ENCODE peak calls at places on chromosomes 11 and 22, in eight cellular contexts. One of them, this sample, is unnamed.

GRCh38 chr11:19344661-19345518 is 104.1 kb upstream of the E2F8 start:
- DNase-seq in lung: no peak
- DNase-seq in neural crest cell: peak
- DNase-seq in stomach: peak
- DNase-seq in type B pancreatic cell: peak
- DNase-seq in colonic mucosa: peak
- DNase-seq in GM12865: peak
- DNase-seq in astrocyte: no peak
- DNase-seq in this sample: no peak

GRCh38 chr22:44130076-44130711 is 50.5 kb upstream of the PARVG start:
- DNase-seq in type B pancreatic cell: no peak
- DNase-seq in stomach: no peak
- DNase-seq in neural crest cell: no peak
- DNase-seq in colonic mucosa: no peak
- DNase-seq in GM12865: no peak
- DNase-seq in astrocyte: no peak
- DNase-seq in lung: no peak
- DNase-seq in this sample: no peak

GRCh38 chr22:16957781-16958180 is 50.2 kb downstream of the GAB4 start:
- DNase-seq in astrocyte: no peak
- DNase-seq in stomach: no peak
- DNase-seq in type B pancreatic cell: no peak
- DNase-seq in colonic mucosa: no peak
- DNase-seq in lung: no peak
- DNase-seq in GM12865: no peak
- DNase-seq in neural crest cell: no peak
- DNase-seq in this sample: peak

GRCh38 chr11:57901756-57902155 is 121.9 kb upstream of the OR9Q1 start:
- DNase-seq in stomach: no peak
- DNase-seq in neural crest cell: no peak
- DNase-seq in lung: no peak
- DNase-seq in GM12865: no peak
- DNase-seq in astrocyte: no peak
- DNase-seq in type B pancreatic cell: no peak
- DNase-seq in colonic mucosa: no peak
- DNase-seq in this sample: no peak

GRCh38 chr11:69529001-69529400 is 47.5 kb downstream of the LINC01488 start:
- DNase-seq in astrocyte: no peak
- DNase-seq in GM12865: no peak
- DNase-seq in neural crest cell: no peak
- DNase-seq in lung: no peak
- DNase-seq in type B pancreatic cell: no peak
- DNase-seq in colonic mucosa: no peak
- DNase-seq in stomach: no peak
- DNase-seq in this sample: no peak

GRCh38 chr11:119722281-119722794 is 6.7 kb downstream of the NECTIN1 start:
- DNase-seq in type B pancreatic cell: no peak
- DNase-seq in astrocyte: no peak
- DNase-seq in colonic mucosa: peak
- DNase-seq in stomach: peak
- DNase-seq in neural crest cell: no peak
- DNase-seq in GM12865: peak
- DNase-seq in lung: no peak
- DNase-seq in this sample: no peak

GRCh38 chr11:10550988-10551657 is 10.1 kb upstream of the RNF141 start:
- DNase-seq in colonic mucosa: no peak
- DNase-seq in neural crest cell: no peak
- DNase-seq in type B pancreatic cell: no peak
- DNase-seq in stomach: no peak
- DNase-seq in lung: no peak
- DNase-seq in astrocyte: no peak
- DNase-seq in GM12865: no peak
- DNase-seq in this sample: no peak

GRCh38 chr22:21816787-21817496 is 50.5 kb downstream of the MAPK1 start:
- DNase-seq in astrocyte: peak
- DNase-seq in neural crest cell: no peak
- DNase-seq in GM12865: peak
- DNase-seq in stomach: no peak
- DNase-seq in lung: no peak
- DNase-seq in type B pancreatic cell: no peak
- DNase-seq in colonic mucosa: peak
- DNase-seq in this sample: no peak

GRCh38 chr22:27764722-27765236 is 36.8 kb downstream of the MN1 start:
- DNase-seq in astrocyte: no peak
- DNase-seq in lung: no peak
- DNase-seq in colonic mucosa: no peak
- DNase-seq in GM12865: no peak
- DNase-seq in stomach: no peak
- DNase-seq in type B pancreatic cell: no peak
- DNase-seq in neural crest cell: no peak
- DNase-seq in this sample: no peak

GRCh38 chr22:27757928-27758525 is 43.5 kb downstream of the MN1 start:
- DNase-seq in type B pancreatic cell: no peak
- DNase-seq in astrocyte: no peak
- DNase-seq in stomach: no peak
- DNase-seq in colonic mucosa: no peak
- DNase-seq in lung: no peak
- DNase-seq in neural crest cell: no peak
- DNase-seq in GM12865: no peak
- DNase-seq in this sample: no peak

GRCh38 chr22:27761652-27762051 is 39.9 kb downstream of the MN1 start:
- DNase-seq in lung: no peak
- DNase-seq in colonic mucosa: no peak
- DNase-seq in GM12865: no peak
- DNase-seq in type B pancreatic cell: no peak
- DNase-seq in astrocyte: no peak
- DNase-seq in neural crest cell: no peak
- DNase-seq in stomach: no peak
- DNase-seq in this sample: no peak

GRCh38 chr22:27760474-27760873 is 41.1 kb downstream of the MN1 start:
- DNase-seq in astrocyte: no peak
- DNase-seq in neural crest cell: no peak
- DNase-seq in GM12865: no peak
- DNase-seq in colonic mucosa: no peak
- DNase-seq in lung: no peak
- DNase-seq in stomach: no peak
- DNase-seq in type B pancreatic cell: no peak
- DNase-seq in this sample: no peak

DNA sequence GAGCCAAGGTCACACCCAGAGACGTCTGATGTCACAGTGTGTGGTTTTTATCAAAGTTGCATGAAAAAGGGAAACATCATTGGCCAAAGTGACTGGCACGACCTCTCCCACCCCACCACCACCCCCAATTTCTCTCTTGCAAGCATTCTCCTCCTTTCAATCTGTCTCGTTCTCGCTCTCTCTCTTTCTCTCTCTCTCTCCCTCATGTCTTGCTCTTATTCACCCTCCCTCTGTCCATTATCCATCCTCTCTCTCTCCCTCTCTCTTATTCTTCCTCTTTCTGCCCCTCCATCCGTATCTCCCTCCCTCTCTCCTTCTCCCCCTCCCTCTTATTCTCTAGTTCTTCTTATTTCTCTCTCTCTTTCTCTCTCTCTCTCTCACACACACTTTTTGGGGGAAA is 40.5 kb downstream of the MN1 start:
- DNase-seq in lung: no peak
- DNase-seq in astrocyte: no peak
- DNase-seq in colonic mucosa: no peak
- DNase-seq in stomach: no peak
- DNase-seq in neural crest cell: no peak
- DNase-seq in type B pancreatic cell: no peak
- DNase-seq in GM12865: no peak
- DNase-seq in this sample: no peak
- TF ChIP-seq CTCF in lung: no peak
- TF ChIP-seq CTCF in astrocyte: no peak
- TF ChIP-seq CTCF in colonic mucosa: no peak
- TF ChIP-seq CTCF in stomach: no peak
- TF ChIP-seq CTCF in neural crest cell: no peak
- TF ChIP-seq CTCF in type B pancreatic cell: no peak
- TF ChIP-seq CTCF in GM12865: no peak
- TF ChIP-seq CTCF in this sample: no peak

GRCh38 chr22:37782340-37783168 is 25.2 kb upstream of the GCAT start:
- DNase-seq in lung: no peak
- DNase-seq in stomach: no peak
- DNase-seq in colonic mucosa: peak
- DNase-seq in astrocyte: peak
- DNase-seq in type B pancreatic cell: no peak
- DNase-seq in neural crest cell: no peak
- DNase-seq in GM12865: no peak
- DNase-seq in this sample: no peak

GRCh38 chr22:37778370-37779009 is 29.2 kb upstream of the GCAT start:
- DNase-seq in colonic mucosa: no peak
- DNase-seq in astrocyte: no peak
- DNase-seq in GM12865: no peak
- DNase-seq in lung: no peak
- DNase-seq in neural crest cell: no peak
- DNase-seq in stomach: no peak
- DNase-seq in type B pancreatic cell: no peak
- DNase-seq in this sample: no peak

GRCh38 chr22:37777122-37777687 is 30.5 kb upstream of the GCAT start:
- DNase-seq in GM12865: peak
- DNase-seq in stomach: peak
- DNase-seq in neural crest cell: no peak
- DNase-seq in astrocyte: peak
- DNase-seq in colonic mucosa: peak
- DNase-seq in lung: peak
- DNase-seq in type B pancreatic cell: no peak
- DNase-seq in this sample: no peak

GRCh38 chr22:37784829-37785495 is 22.8 kb upstream of the GCAT start:
- DNase-seq in astrocyte: no peak
- DNase-seq in type B pancreatic cell: no peak
- DNase-seq in colonic mucosa: peak
- DNase-seq in stomach: peak
- DNase-seq in lung: no peak
- DNase-seq in neural crest cell: no peak
- DNase-seq in GM12865: no peak
- DNase-seq in this sample: no peak

GRCh38 chr22:37781434-37782059 is 26.2 kb upstream of the GCAT start:
- DNase-seq in neural crest cell: no peak
- DNase-seq in stomach: no peak
- DNase-seq in lung: no peak
- DNase-seq in GM12865: no peak
- DNase-seq in type B pancreatic cell: no peak
- DNase-seq in colonic mucosa: no peak
- DNase-seq in astrocyte: no peak
- DNase-seq in this sample: no peak
- TF ChIP-seq CTCF in neural crest cell: peak
- TF ChIP-seq CTCF in stomach: no peak
- TF ChIP-seq CTCF in lung: no peak
- TF ChIP-seq CTCF in GM12865: peak
- TF ChIP-seq CTCF in type B pancreatic cell: peak
- TF ChIP-seq CTCF in colonic mucosa: no peak
- TF ChIP-seq CTCF in astrocyte: peak
- TF ChIP-seq CTCF in this sample: peak

GRCh38 chr22:41092847-41093371 is 517 bp downstream of the EP300 start:
- DNase-seq in GM12865: peak
- DNase-seq in lung: peak
- DNase-seq in astrocyte: peak
- DNase-seq in neural crest cell: no peak
- DNase-seq in stomach: peak
- DNase-seq in colonic mucosa: peak
- DNase-seq in type B pancreatic cell: no peak
- DNase-seq in this sample: no peak

GRCh38 chr22:41094036-41094435 is 1.6 kb downstream of the EP300 start:
- DNase-seq in astrocyte: peak
- DNase-seq in GM12865: peak
- DNase-seq in neural crest cell: no peak
- DNase-seq in lung: no peak
- DNase-seq in stomach: no peak
- DNase-seq in type B pancreatic cell: no peak
- DNase-seq in colonic mucosa: peak
- DNase-seq in this sample: no peak

GRCh38 chr22:41091139-41092022 is 1.0 kb upstream of the EP300 start:
- DNase-seq in colonic mucosa: peak
- DNase-seq in stomach: peak
- DNase-seq in GM12865: peak
- DNase-seq in type B pancreatic cell: peak
- DNase-seq in lung: peak
- DNase-seq in neural crest cell: peak
- DNase-seq in astrocyte: peak
- DNase-seq in this sample: peak

GRCh38 chr22:41096391-41096790 is 4.0 kb downstream of the EP300 start:
- DNase-seq in neural crest cell: no peak
- DNase-seq in type B pancreatic cell: no peak
- DNase-seq in stomach: no peak
- DNase-seq in colonic mucosa: no peak
- DNase-seq in lung: no peak
- DNase-seq in GM12865: no peak
- DNase-seq in astrocyte: no peak
- DNase-seq in this sample: no peak

GRCh38 chr22:41092023-41092817 is at the start of gene EP300:
- DNase-seq in type B pancreatic cell: peak
- DNase-seq in stomach: peak
- DNase-seq in colonic mucosa: peak
- DNase-seq in GM12865: peak
- DNase-seq in neural crest cell: peak
- DNase-seq in astrocyte: peak
- DNase-seq in lung: peak
- DNase-seq in this sample: peak
- TF ChIP-seq CTCF in type B pancreatic cell: peak
- TF ChIP-seq CTCF in stomach: no peak
- TF ChIP-seq CTCF in colonic mucosa: no peak
- TF ChIP-seq CTCF in GM12865: peak
- TF ChIP-seq CTCF in neural crest cell: peak
- TF ChIP-seq CTCF in astrocyte: no peak
- TF ChIP-seq CTCF in lung: no peak
- TF ChIP-seq CTCF in this sample: peak

GRCh38 chr11:7547687-7548086 is 33.9 kb downstream of the PPFIBP2 start:
- DNase-seq in type B pancreatic cell: no peak
- DNase-seq in colonic mucosa: no peak
- DNase-seq in astrocyte: no peak
- DNase-seq in stomach: no peak
- DNase-seq in lung: no peak
- DNase-seq in neural crest cell: no peak
- DNase-seq in GM12865: no peak
- DNase-seq in this sample: no peak

GRCh38 chr11:7546324-7546791 is 32.6 kb downstream of the PPFIBP2 start:
- DNase-seq in neural crest cell: no peak
- DNase-seq in astrocyte: no peak
- DNase-seq in stomach: no peak
- DNase-seq in lung: no peak
- DNase-seq in colonic mucosa: no peak
- DNase-seq in type B pancreatic cell: no peak
- DNase-seq in GM12865: no peak
- DNase-seq in this sample: no peak

GRCh38 chr11:7549681-7550080 is 35.9 kb downstream of the PPFIBP2 start:
- DNase-seq in stomach: no peak
- DNase-seq in neural crest cell: no peak
- DNase-seq in type B pancreatic cell: no peak
- DNase-seq in GM12865: no peak
- DNase-seq in colonic mucosa: no peak
- DNase-seq in astrocyte: no peak
- DNase-seq in lung: no peak
- DNase-seq in this sample: no peak

GRCh38 chr11:7547091-7547490 is 33.3 kb downstream of the PPFIBP2 start:
- DNase-seq in colonic mucosa: no peak
- DNase-seq in lung: no peak
- DNase-seq in stomach: no peak
- DNase-seq in type B pancreatic cell: no peak
- DNase-seq in GM12865: no peak
- DNase-seq in neural crest cell: no peak
- DNase-seq in astrocyte: no peak
- DNase-seq in this sample: no peak

DNA sequence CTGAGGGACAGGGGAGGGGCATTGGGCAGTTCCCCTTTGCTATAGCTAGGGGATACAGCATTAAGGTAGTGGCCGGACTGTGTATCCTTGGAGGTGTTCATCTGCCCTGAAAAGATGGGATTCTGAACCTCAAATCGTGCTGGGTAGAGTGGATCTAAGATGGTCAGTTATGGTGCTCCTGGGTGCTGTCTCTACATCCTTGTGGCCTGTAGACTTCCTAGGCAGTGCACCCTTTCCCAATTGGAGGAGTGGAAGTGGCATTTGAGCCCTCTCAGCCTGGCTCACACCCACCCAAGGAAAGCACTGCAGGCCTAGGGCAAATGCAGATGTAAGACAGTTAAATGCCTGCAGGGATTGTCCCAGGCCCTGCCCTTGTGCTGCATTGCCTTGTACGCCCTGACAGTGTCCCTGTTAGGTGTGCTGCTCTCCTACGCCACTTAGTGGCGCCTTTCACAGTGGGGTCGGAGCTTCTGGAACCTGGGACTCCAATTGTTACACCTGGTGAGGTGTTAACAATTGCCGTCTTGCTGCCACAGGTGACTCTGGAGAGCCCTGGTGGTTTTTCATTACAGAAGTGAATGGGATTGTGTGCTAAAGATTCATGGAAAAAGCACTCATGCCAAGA is 35.0 kb downstream of the PPFIBP2 start:
- DNase-seq in lung: no peak
- DNase-seq in GM12865: peak
- DNase-seq in neural crest cell: no peak
- DNase-seq in type B pancreatic cell: no peak
- DNase-seq in astrocyte: no peak
- DNase-seq in colonic mucosa: peak
- DNase-seq in stomach: peak
- DNase-seq in this sample: no peak
- TF ChIP-seq CTCF in lung: no peak
- TF ChIP-seq CTCF in GM12865: peak
- TF ChIP-seq CTCF in neural crest cell: peak
- TF ChIP-seq CTCF in type B pancreatic cell: peak
- TF ChIP-seq CTCF in astrocyte: no peak
- TF ChIP-seq CTCF in colonic mucosa: peak
- TF ChIP-seq CTCF in stomach: no peak
- TF ChIP-seq CTCF in this sample: peak